ENCODE peak calls at places on chromosomes 16 and 17, in six cellular contexts. L, H, A, C, N and F are unnamed samples.

GRCh38 chr16:67177743-67178699 is 5.7 kb downstream of the MATCAP1 start:
- DNase-seq in L (no peak), A (peak), N (no peak), C (peak), H (peak), F (peak)

GRCh38 chr17:4162775-4163498 is 19.9 kb downstream of the CYB5D2 start:
- DNase-seq in H (peak), N (no peak), L (no peak), A (no peak), C (no peak), F (no peak)

GRCh38 chr17:68289473-68289872 is 1.5 kb downstream of the SLC16A6 start:
- DNase-seq in C (no peak), A (peak), N (no peak), L (no peak), H (no peak), F (no peak)

GRCh38 chr17:44112284-44113280 is 10.9 kb downstream of the HDAC5 start:
- DNase-seq in C (no peak), L (no peak), A (no peak), H (no peak), N (no peak), F (peak)

GRCh38 chr17:55672585-55673501 is 49.8 kb downstream of the TMEM100 start:
- DNase-seq in N (no peak), L (no peak), A (no peak), C (no peak), H (no peak), F (no peak)

GRCh38 chr16:54594646-54595381 is 308.2 kb upstream of the IRX3 start:
- DNase-seq in H (no peak), L (no peak), A (no peak), C (no peak), N (no peak), F (no peak)

GRCh38 chr16:2009302-2009711 is 314 bp downstream of the ZNF598 start:
- DNase-seq in N (no peak), H (no peak), A (no peak), C (no peak), L (no peak), F (peak)

GRCh38 chr17:44221072-44221861 is 1.8 kb upstream of the UBTF start:
- DNase-seq in C (peak), L (peak), N (no peak), A (peak), H (peak), F (peak)

GRCh38 chr17:19943026-19943425 is 34.6 kb downstream of the AKAP10 start:
- DNase-seq in C (no peak), N (no peak), H (no peak), A (no peak), L (no peak), F (no peak)

GRCh38 chr17:16377804-16378400 is 3.0 kb upstream of the UBB start:
- DNase-seq in H (peak), A (peak), N (no peak), C (no peak), L (no peak), F (peak)

GRCh38 chr17:76075364-76076099 is 951 bp downstream of the GALR2 start:
- DNase-seq in N (no peak), A (no peak), L (no peak), C (no peak), H (no peak), F (no peak)

GRCh38 chr17:67477687-67478086 is 100.6 kb downstream of the PITPNC1 start:
- DNase-seq in N (no peak), L (peak), A (no peak), C (peak), H (peak), F (no peak)

GRCh38 chr16:81697321-81697885 is 81.7 kb upstream of the PLCG2 start:
- DNase-seq in N (no peak), H (peak), C (peak), A (peak), L (peak), F (peak)

GRCh38 chr17:29617125-29617480 is 5.6 kb downstream of the CORO6 start:
- DNase-seq in C (peak), A (peak), H (peak), L (no peak), N (peak), F (peak)

GRCh38 chr17:78818932-78819331 is 21.7 kb downstream of the USP36 start:
- DNase-seq in H (no peak), A (no peak), N (no peak), C (peak), L (no peak), F (no peak)

GRCh38 chr17:79109584-79109983 is 35.0 kb downstream of the ENGASE start:
- DNase-seq in H (no peak), C (no peak), N (no peak), A (no peak), L (no peak), F (no peak)

GRCh38 chr16:70692481-70693203 is 6.8 kb upstream of the MTSS2 start:
- DNase-seq in A (no peak), H (no peak), N (no peak), L (no peak), C (no peak), F (no peak)

GRCh38 chr17:40298726-40299125 is 10.3 kb upstream of the RARA start:
- DNase-seq in C (no peak), A (no peak), L (no peak), N (no peak), H (peak), F (no peak)

GRCh38 chr17:81097943-81098308 is 63.0 kb downstream of the BAIAP2 start:
- DNase-seq in N (no peak), A (no peak), H (peak), C (peak), L (peak), F (no peak)

GRCh38 chr16:24499193-24499814 is 40.1 kb upstream of the RBBP6 start:
- DNase-seq in L (peak), N (no peak), H (peak), C (no peak), A (no peak), F (no peak)

GRCh38 chr17:40209404-40210093 is 9.6 kb upstream of the WIPF2 start:
- DNase-seq in A (no peak), L (no peak), H (peak), C (no peak), N (no peak), F (no peak)

GRCh38 chr17:51734462-51734861 is 424.1 kb downstream of the CA10 start:
- DNase-seq in A (no peak), L (peak), H (no peak), C (no peak), N (no peak), F (no peak)

GRCh38 chr16:81185416-81185815 is 53.1 kb upstream of the BCO1 start:
- DNase-seq in L (no peak), N (no peak), H (no peak), A (no peak), C (no peak), F (no peak)

GRCh38 chr16:71846443-71846842 is 667 bp downstream of the ATXN1L start:
- DNase-seq in H (no peak), A (no peak), L (no peak), C (no peak), N (no peak), F (no peak)

GRCh38 chr17:13601317-13601775 is 383 bp downstream of the HS3ST3A1 start:
- DNase-seq in A (no peak), C (no peak), H (no peak), L (no peak), N (no peak), F (no peak)

GRCh38 chr17:59105852-59106462 is 723 bp downstream of the TRIM37 start:
- DNase-seq in A (peak), H (peak), L (peak), N (peak), C (peak), F (peak)

GRCh38 chr17:74360993-74361612 is 565 bp downstream of the BTBD17 start:
- DNase-seq in N (no peak), L (no peak), C (no peak), H (peak), A (no peak), F (no peak)

GRCh38 chr17:45346255-45347015 is 29.6 kb upstream of the MAP3K14 start:
- DNase-seq in L (no peak), H (peak), A (no peak), C (peak), N (no peak), F (no peak)

GRCh38 chr17:72455562-72455961 is 334.7 kb downstream of the SOX9 start:
- DNase-seq in N (no peak), A (no peak), C (no peak), H (no peak), L (no peak), F (no peak)

DNA sequence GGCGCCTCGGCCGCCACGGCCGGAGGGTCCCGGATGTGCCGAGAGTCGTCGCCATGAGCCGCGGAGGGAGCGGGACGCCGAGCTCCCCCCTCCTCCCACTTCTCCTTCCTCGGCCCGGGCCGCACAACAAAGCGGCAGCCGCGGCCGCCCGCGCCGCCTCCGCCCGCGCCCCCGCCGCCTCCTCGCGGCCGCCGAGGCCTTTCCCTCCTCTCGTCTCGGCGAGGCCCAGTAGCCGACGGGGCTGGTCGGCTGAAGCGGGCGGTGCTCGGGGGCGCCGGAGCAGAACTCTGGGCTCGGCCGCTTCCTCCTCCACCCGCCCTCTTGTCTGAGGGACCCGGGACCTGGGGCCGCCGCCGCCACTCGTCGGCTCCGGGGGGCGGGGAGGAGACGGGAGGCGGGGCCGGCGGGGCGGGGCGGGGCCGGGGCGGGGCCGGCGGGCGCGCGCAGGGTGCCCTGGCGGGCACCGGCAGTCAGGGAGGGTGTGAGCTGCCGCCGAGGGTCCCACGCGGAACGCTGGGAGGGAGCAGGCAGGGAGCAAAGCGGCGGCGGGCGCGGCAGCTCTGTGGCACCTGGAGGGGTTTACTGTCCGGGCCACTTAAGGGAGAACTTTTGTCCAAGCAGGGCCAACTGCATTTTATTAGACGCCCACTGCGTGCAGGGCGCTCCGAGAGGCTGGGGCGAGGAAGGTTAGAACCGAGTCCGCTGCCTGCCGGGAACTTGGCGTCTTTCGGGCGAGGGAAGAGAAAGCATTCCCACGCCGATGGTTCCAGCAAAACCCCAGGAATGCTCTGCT is at the start of gene SMURF2:
- DNase-seq in H (peak), A (peak), C (peak), N (peak), L (peak), F (peak)
- TF ChIP-seq POLR2A in H (peak), A (peak), C (peak), N (peak), L (peak), F (peak)

GRCh38 chr17:49788443-49789277 is at the start of gene KAT7:
- DNase-seq in N (peak), H (peak), C (peak), A (peak), L (peak), F (peak)
- TF ChIP-seq POLR2A in N (peak), H (peak), C (peak), A (peak), L (peak), F (peak)

GRCh38 chr16:4263504-4264436 is 9.1 kb downstream of the TFAP4 start:
- DNase-seq in N (no peak), C (peak), H (peak), A (no peak), L (peak), F (peak)
- TF ChIP-seq POLR2A in N (no peak), C (no peak), H (no peak), A (no peak), L (no peak), F (no peak)

GRCh38 chr16:56684256-56684925 is 2.1 kb downstream of the MT1X start:
- DNase-seq in H (no peak), C (no peak), A (peak), L (no peak), N (no peak), F (peak)
- TF ChIP-seq POLR2A in H (no peak), C (no peak), A (no peak), L (peak), N (no peak), F (no peak)

GRCh38 chr16:88811600-88811849 is 203 bp downstream of the APRT start:
- DNase-seq in H (no peak), N (no peak), C (no peak), L (no peak), A (no peak), F (no peak)

GRCh38 chr16:88810868-88811599 is 694 bp downstream of the APRT start:
- DNase-seq in N (no peak), A (peak), L (peak), H (peak), C (peak), F (peak)

GRCh38 chr16:88809068-88809675 is 2.6 kb downstream of the APRT start:
- DNase-seq in L (no peak), A (no peak), N (no peak), C (no peak), H (no peak), F (no peak)

GRCh38 chr16:88809676-88810165 is 2.0 kb downstream of the APRT start:
- DNase-seq in L (peak), C (no peak), N (no peak), H (no peak), A (no peak), F (no peak)

DNA sequence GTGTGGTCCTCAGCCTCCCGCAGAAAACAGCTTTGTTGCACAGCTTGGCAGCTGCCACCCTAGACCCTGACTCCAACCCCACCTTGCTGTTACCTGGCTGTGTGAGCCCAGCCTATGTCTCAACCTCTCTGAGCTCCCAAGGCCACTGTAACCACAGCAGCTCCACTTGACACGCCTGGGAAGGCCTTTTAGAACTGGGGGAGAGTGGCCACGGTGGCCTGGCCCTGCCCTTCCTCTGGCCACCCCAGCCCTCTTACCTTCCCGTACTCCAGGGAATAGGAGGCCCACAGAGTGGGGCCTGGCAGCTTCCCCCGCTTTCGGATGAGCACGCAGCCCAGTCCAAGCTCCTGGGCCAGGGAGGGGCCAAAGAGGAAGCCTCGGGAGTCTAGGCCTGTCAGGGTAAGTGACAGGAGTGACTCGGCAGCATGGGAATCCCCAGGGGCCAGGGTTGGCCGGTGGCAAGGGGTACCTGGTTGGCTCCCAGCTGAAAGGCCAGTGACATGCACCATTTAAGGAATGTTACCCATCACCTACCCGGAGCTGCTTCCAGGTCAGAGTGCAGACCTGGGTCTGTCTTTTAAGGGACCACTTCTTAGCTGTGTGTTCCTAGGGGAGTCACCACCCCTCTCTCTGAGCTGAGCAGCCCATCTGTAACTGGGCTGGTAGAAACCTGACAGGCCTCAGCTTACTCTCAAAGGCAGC is 1.4 kb downstream of the APRT start:
- DNase-seq in N (no peak), H (no peak), L (no peak), C (no peak), A (no peak), F (no peak)
- TF ChIP-seq POLR2A in N (no peak), H (no peak), L (no peak), C (no peak), A (no peak), F (no peak)

DNA sequence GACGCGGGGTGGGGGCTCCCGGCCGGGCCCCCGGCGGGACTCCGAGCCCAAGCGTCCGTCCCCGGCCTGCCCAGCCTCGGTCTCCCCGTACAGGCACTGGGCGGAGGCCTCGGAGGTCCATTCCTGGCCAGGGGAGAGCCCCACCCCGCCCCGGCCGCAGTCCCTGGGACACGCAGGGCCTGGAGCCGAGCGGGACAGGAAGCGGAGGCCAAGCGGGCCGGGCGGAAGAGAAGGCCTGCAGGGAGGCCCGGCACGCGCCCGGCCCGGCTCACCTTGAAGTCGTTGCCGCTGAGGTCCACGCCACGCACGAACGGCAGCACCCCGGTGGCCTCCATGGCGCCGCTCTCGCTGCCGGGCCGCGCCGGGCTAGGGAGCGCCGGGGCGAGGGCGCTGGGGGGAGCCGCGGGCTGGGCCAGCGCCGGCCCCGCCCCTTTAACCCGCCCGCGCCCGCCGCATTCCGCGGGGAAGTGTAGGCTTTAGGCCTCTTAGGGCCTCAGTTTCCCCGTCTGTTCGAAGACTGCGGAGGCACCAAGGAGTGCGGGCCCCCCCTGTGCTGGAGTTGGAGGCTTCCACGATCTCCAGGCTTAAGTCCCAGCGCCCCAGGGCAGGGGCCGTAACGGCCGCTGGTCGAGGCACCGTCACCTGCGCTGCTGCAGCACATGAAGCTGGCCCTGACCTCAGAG is at the start of gene FLII:
- DNase-seq in C (peak), H (peak), N (no peak), L (no peak), A (peak), F (peak)
- TF ChIP-seq POLR2A in C (peak), H (peak), N (peak), L (peak), A (peak), F (peak)

GRCh38 chr16:53094013-53094630 is 39.3 kb downstream of the CHD9 start:
- DNase-seq in L (peak), A (peak), N (no peak), H (no peak), C (peak), F (peak)
- TF ChIP-seq POLR2A in L (no peak), A (no peak), N (no peak), H (no peak), C (no peak), F (no peak)

GRCh38 chr16:49857423-49858181 is 1.7 kb upstream of the ZNF423 start:
- DNase-seq in H (peak), C (peak), N (no peak), A (no peak), L (peak), F (peak)

GRCh38 chr16:49860593-49860992 is 4.7 kb upstream of the ZNF423 start:
- DNase-seq in N (no peak), L (no peak), C (no peak), A (no peak), H (no peak), F (no peak)

GRCh38 chr16:49859139-49859947 is 3.4 kb upstream of the ZNF423 start:
- DNase-seq in L (no peak), C (peak), H (no peak), N (no peak), A (no peak), F (peak)

GRCh38 chr16:49856741-49857330 is 924 bp upstream of the ZNF423 start:
- DNase-seq in A (peak), H (peak), C (peak), L (peak), N (no peak), F (peak)

GRCh38 chr16:49858200-49859129 is 2.6 kb upstream of the ZNF423 start:
- DNase-seq in C (peak), A (no peak), L (no peak), N (no peak), H (no peak), F (peak)
- TF ChIP-seq POLR2A in C (no peak), A (no peak), L (no peak), N (no peak), H (no peak), F (peak)

GRCh38 chr16:9542165-9542755 is 450.8 kb downstream of the HAPSTR1 start:
- DNase-seq in H (no peak), C (no peak), A (no peak), N (no peak), L (no peak), F (no peak)

GRCh38 chr16:9546438-9546786 is 455.0 kb downstream of the HAPSTR1 start:
- DNase-seq in H (no peak), L (no peak), A (no peak), C (no peak), N (no peak), F (no peak)

GRCh38 chr16:9541723-9542122 is 450.3 kb downstream of the HAPSTR1 start:
- DNase-seq in L (no peak), C (no peak), A (no peak), H (no peak), N (no peak), F (no peak)

GRCh38 chr16:9549487-9549886 is 458.0 kb downstream of the HAPSTR1 start:
- DNase-seq in C (no peak), H (no peak), A (no peak), N (no peak), L (no peak), F (no peak)

DNA sequence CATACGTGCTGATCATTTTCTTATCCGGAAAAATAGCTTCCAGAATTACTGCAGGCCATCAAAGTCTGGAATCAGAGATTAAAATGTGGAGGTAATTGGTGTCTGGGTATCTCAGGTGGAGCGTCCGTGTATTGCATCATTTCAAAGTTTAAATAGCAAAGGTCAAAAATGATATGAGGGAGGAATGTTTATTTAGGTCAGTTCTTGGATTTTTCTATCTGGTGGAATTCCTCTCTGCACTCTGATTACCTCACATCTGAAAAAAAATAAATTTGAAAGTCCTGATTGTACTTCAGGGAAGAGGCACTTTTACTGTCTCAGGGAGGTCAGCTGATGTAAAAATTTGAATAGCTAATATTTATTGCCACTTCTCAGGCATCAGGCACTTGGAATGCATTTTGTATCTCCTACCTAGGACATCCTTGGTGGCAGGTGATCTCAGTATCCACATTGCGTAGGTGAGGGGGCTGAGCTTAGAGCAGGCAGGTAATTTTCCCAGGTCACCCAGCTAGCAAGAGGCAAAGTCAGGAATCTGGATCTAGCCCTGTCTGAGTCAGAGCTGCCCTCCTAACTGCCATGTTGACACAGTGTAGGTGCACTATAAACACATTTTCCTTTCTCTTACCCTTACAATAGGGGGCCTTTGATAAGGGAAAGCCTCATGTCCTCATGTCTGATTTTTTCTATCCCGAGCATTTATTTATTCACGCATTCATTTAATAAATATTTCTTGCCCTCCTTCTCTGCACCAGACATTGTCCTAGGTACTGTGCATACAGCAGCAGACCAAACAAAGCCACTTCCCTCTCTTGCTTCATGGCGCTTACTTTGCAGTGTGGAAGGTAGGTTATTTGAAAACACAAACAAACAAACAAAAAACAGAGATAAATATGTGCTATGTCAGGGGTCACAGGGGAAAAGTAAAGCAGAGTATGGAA is 454.3 kb downstream of the HAPSTR1 start:
- DNase-seq in A (no peak), C (no peak), H (no peak), L (no peak), N (no peak), F (no peak)
- TF ChIP-seq POLR2A in A (no peak), C (no peak), H (no peak), L (no peak), N (no peak), F (no peak)